ENCODE peak calls at places on chromosomes 2 and 18, in nine cellular contexts. B, U, N, O, S, Q, V, P and L are unnamed samples.

GRCh38 chr2:18922276-18922675 is 332.9 kb upstream of the NT5C1B start:
- DNase-seq in V (no peak), S (no peak), B (no peak), U (no peak), Q (no peak), O (no peak), P (peak), N (no peak), L (no peak)

GRCh38 chr2:73023497-73023896 is 48.0 kb downstream of the SFXN5 start:
- DNase-seq in B (no peak), N (no peak), O (no peak), S (no peak), Q (no peak), U (no peak), V (no peak), P (no peak), L (no peak)

GRCh38 chr2:8679827-8680731 is 1.8 kb upstream of the ID2 start:
- DNase-seq in O (peak), N (no peak), V (peak), U (peak), S (no peak), P (peak), Q (no peak), B (peak), L (no peak)

GRCh38 chr2:62114564-62114963 is 81.4 kb upstream of the B3GNT2 start:
- DNase-seq in Q (no peak), V (no peak), O (no peak), B (no peak), P (no peak), S (no peak), N (no peak), U (no peak), L (no peak)

GRCh38 chr2:149872041-149872440 is 284.5 kb upstream of the MMADHC start:
- DNase-seq in S (no peak), B (no peak), P (no peak), N (no peak), U (no peak), V (no peak), Q (no peak), O (no peak), L (no peak)

GRCh38 chr2:53755022-53755630 is 12.5 kb upstream of the CHAC2 start:
- DNase-seq in P (no peak), S (no peak), U (no peak), B (no peak), Q (no peak), O (no peak), N (no peak), V (no peak), L (no peak)

GRCh38 chr2:127000937-127001336 is 102.2 kb downstream of the TEX51 start:
- DNase-seq in S (no peak), Q (no peak), P (no peak), N (no peak), O (no peak), V (no peak), B (peak), U (no peak), L (no peak)

GRCh38 chr18:57819671-57820460 is 16.8 kb upstream of the ATP8B1 start:
- DNase-seq in P (peak), Q (no peak), U (peak), B (peak), V (peak), O (no peak), S (no peak), N (no peak), L (no peak)

GRCh38 chr18:77114564-77115391 is 17.8 kb downstream of the MBP start:
- DNase-seq in B (peak), U (peak), V (no peak), P (peak), Q (peak), S (no peak), N (peak), O (no peak), L (peak)

GRCh38 chr18:3230401-3231334 is 10.9 kb upstream of the MYOM1 start:
- DNase-seq in Q (peak), O (no peak), B (peak), V (no peak), N (no peak), P (peak), U (peak), S (no peak), L (no peak)

GRCh38 chr2:71071681-71072398 is 3.4 kb downstream of the NAGK start:
- DNase-seq in B (peak), N (no peak), P (no peak), O (no peak), Q (peak), V (peak), U (no peak), S (no peak), L (no peak)

GRCh38 chr2:29281585-29281984 is 166.4 kb downstream of the CLIP4 start:
- DNase-seq in V (no peak), U (no peak), S (no peak), O (peak), P (peak), Q (no peak), B (peak), N (no peak), L (no peak)

GRCh38 chr2:109679627-109680026 is 65.5 kb downstream of the SOWAHC start:
- DNase-seq in P (peak), U (no peak), O (no peak), Q (no peak), V (no peak), S (no peak), B (no peak), N (no peak), L (no peak)

DNA sequence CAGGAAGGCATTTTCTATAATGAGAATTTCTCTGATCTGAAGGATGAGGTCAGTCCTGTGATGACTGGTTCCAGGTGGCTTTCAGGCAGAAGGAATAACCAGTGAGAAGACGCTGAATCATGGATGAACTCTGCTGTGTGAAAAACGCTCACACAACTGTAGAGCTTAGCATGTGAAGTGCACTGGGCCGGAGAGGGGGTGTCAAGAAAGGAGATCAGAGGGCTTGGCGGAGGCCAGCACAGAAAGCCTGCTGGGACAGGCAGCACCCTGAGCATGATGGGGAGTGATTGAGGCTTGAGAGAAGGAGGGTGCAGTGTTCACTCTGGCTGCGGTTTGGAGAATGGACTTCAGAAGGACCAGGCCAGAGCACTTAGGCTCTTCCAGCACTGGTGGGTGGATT is 236.5 kb downstream of the TPGS2 start:
- DNase-seq in V (no peak), U (no peak), Q (no peak), P (peak), S (no peak), N (no peak), O (no peak), B (no peak), L (no peak)
- TF ChIP-seq CTCF in V (no peak), U (no peak), Q (no peak), P (no peak), S (no peak), N (no peak), O (no peak), B (no peak), L (no peak)

GRCh38 chr2:206378835-206379234 is 64.5 kb upstream of the ADAM23 start:
- DNase-seq in N (no peak), B (peak), U (no peak), O (no peak), Q (no peak), P (peak), S (no peak), V (no peak), L (no peak)
- TF ChIP-seq CTCF in N (no peak), B (no peak), U (no peak), O (no peak), Q (no peak), P (no peak), S (no peak), V (no peak), L (no peak)

GRCh38 chr2:65969161-65969560 is 465.8 kb upstream of the MEIS1 start:
- DNase-seq in U (no peak), N (no peak), V (no peak), P (no peak), B (no peak), Q (no peak), S (no peak), O (no peak), L (no peak)
- TF ChIP-seq CTCF in U (no peak), N (no peak), V (no peak), P (no peak), B (no peak), Q (no peak), S (no peak), O (no peak), L (no peak)

GRCh38 chr2:97952357-97952756 is 43.4 kb downstream of the TMEM131 start:
- DNase-seq in O (no peak), U (no peak), V (no peak), Q (no peak), B (no peak), P (no peak), S (no peak), N (no peak), L (no peak)

GRCh38 chr2:97953867-97954266 is 41.9 kb downstream of the TMEM131 start:
- DNase-seq in U (no peak), S (no peak), O (no peak), B (no peak), V (no peak), Q (no peak), N (no peak), P (no peak), L (no peak)

GRCh38 chr2:97958184-97958583 is 37.6 kb downstream of the TMEM131 start:
- DNase-seq in S (no peak), O (no peak), P (no peak), B (no peak), U (no peak), V (no peak), N (no peak), Q (no peak), L (no peak)

GRCh38 chr2:97961534-97961933 is 34.2 kb downstream of the TMEM131 start:
- DNase-seq in U (no peak), N (no peak), O (no peak), B (no peak), V (peak), Q (no peak), S (no peak), P (no peak), L (no peak)

DNA sequence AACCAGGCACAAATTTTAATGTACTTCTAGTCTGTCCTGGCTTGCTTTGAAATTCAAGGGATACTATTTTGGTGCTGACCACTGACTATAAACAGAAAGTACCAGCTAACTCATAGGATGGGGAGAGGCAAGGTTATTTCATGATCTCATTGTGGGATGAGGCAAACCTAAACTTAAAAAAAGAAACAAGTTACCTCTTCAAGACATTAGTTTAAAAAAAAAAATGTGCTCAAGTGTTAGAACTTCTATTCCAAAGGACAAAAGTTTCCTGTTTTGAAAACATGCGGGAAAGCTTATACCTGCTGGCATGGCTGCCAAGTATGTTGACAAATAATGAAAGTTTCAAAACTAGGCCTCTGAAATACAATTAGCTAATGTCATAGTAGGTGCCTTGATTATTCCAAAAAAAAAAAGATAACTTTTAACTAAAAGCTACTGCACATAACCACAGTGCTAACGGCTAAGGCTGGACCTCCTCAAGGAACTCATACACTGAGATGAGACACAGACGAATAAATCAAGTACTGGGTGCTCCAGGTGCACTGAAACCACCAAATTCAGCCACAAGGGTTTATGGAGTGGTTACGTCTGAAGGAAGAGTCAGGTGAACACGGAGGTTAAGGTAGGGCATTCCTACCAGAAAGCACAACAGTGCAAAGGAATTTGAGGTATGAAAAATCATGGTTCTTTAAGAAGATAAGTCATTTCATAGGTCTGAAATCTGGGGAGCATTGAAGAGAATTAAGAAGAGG is 38.1 kb downstream of the TMEM131 start:
- DNase-seq in B (peak), V (no peak), P (peak), U (no peak), S (no peak), Q (no peak), N (no peak), O (no peak), L (no peak)
- TF ChIP-seq CTCF in B (no peak), V (no peak), P (no peak), U (no peak), S (no peak), Q (no peak), N (no peak), O (no peak), L (no peak)

GRCh38 chr18:37578886-37579513 is 13.4 kb upstream of the CELF4 start:
- DNase-seq in Q (peak), N (no peak), S (no peak), O (peak), U (no peak), B (peak), P (peak), V (peak), L (no peak)
- TF ChIP-seq CTCF in Q (peak), N (peak), S (peak), O (peak), U (peak), B (peak), P (peak), V (peak), L (peak)

DNA sequence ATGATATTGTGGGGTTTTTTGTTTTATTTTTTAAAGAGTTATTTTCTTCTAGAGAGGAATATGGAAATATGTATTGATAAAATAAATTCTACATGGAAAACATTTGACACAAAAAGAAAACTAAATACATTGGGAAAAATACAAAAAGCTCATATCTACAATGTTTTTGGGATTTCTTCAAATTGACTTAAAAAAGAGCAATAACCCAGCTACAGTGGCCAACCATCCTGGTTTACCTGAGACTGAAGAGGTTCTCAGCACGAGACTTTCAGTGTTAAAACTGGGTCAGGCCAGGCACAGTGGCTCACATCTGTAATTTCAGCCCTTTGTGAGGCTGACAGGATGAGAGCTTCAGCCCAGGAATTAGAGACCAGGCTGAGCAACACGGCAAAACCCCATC is 56.7 kb upstream of the MYCN start:
- DNase-seq in U (no peak), S (no peak), P (no peak), O (no peak), N (no peak), Q (no peak), V (no peak), B (no peak), L (no peak)
- TF ChIP-seq CTCF in U (no peak), S (no peak), P (no peak), O (no peak), N (no peak), Q (no peak), V (no peak), B (no peak), L (no peak)

GRCh38 chr2:174719016-174719415 is 45.3 kb downstream of the CHRNA1 start:
- DNase-seq in U (no peak), P (no peak), O (no peak), B (no peak), S (no peak), N (no peak), Q (no peak), V (no peak), L (no peak)

GRCh38 chr2:174717273-174717672 is 47.0 kb downstream of the CHRNA1 start:
- DNase-seq in P (peak), N (no peak), U (no peak), B (peak), Q (peak), S (no peak), V (peak), O (no peak), L (no peak)

GRCh38 chr2:174717916-174718315 is 46.4 kb downstream of the CHRNA1 start:
- DNase-seq in P (no peak), N (no peak), U (no peak), Q (peak), O (no peak), S (no peak), V (no peak), B (no peak), L (no peak)

GRCh38 chr2:174716785-174717184 is 47.5 kb downstream of the CHRNA1 start:
- DNase-seq in P (no peak), N (no peak), V (no peak), B (no peak), U (no peak), Q (no peak), O (no peak), S (no peak), L (no peak)

GRCh38 chr2:174718591-174718990 is 45.7 kb downstream of the CHRNA1 start:
- DNase-seq in S (no peak), O (no peak), V (no peak), N (no peak), P (no peak), B (no peak), Q (no peak), U (no peak), L (no peak)
- TF ChIP-seq CTCF in S (no peak), O (no peak), V (no peak), N (no peak), P (no peak), B (no peak), Q (no peak), U (no peak), L (no peak)

GRCh38 chr2:227020416-227020815 is 143.6 kb downstream of the COL4A4 start:
- DNase-seq in U (no peak), B (no peak), O (no peak), V (no peak), N (no peak), Q (no peak), S (no peak), P (no peak), L (no peak)
- TF ChIP-seq CTCF in U (no peak), B (no peak), O (no peak), V (no peak), N (no peak), Q (no peak), S (no peak), P (no peak), L (no peak)

DNA sequence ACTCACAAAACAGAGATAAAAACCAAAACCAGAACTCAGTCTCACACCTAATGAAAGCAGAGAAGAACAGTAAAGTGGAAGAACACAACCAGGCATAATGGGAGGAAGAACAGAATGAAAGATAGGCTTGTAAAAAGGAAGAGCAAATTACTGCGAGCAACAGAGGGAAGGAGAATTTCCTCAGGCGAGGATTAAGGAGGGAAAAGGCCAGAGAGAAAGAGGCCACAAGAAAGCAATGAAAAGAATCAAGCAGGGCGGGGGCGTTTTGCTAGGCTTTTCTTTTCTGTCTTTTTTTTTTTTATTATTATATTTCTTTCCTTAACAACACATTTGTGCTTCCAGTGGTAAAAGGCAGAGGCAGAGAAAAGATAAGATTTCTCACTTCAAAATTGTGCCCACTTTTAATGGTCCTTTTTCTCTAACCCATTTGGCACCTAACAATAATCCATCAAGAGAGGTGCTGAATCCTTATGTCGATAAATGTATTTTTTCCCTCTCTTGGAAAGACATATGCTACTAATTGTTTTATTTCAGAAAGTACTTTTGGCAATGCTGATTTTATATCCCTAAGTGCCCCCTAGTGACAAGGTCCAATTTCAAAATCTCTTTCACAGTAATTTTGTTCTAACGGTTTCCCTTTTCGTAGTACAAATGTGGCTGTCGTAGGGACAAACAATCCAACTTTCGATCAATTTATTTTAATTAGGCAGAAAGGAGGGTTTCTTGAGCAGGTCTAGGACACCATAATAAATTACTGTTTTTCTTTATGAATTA is 138.7 kb upstream of the AQP4 start:
- DNase-seq in B (peak), O (peak), P (no peak), V (peak), Q (peak), S (no peak), U (no peak), N (no peak), L (no peak)
- TF ChIP-seq CTCF in B (peak), O (peak), P (no peak), V (peak), Q (peak), S (peak), U (peak), N (peak), L (peak)